ENCODE peak calls at places on chromosome 12, in eight cellular contexts. O, F, Q, P, T, W, A and Z are unnamed samples.

GRCh38 chr12:95498968-95499367 is 25.0 kb downstream of the METAP2 start:
- DNase-seq in O (no peak), F (no peak), Q (no peak), P (no peak), T (no peak), W (no peak), A (no peak), Z (no peak)

GRCh38 chr12:49131973-49132461 is 822 bp upstream of the TUBA1B start:
- DNase-seq in O (no peak), F (no peak), Q (no peak), P (no peak), T (no peak), W (peak), A (peak), Z (peak)

GRCh38 chr12:53974084-53975018 is at the start of gene HOTAIR:
- DNase-seq in O (no peak), F (peak), Q (peak), P (peak), T (no peak), W (no peak), A (no peak), Z (no peak)

GRCh38 chr12:101697930-101698781 is 716 bp downstream of the CHPT1 start:
- DNase-seq in O (peak), F (peak), Q (no peak), P (peak), T (peak), W (peak), A (no peak), Z (peak)

GRCh38 chr12:122847516-122847836 is 12.2 kb downstream of the HIP1R start:
- DNase-seq in O (no peak), F (no peak), Q (no peak), P (no peak), T (no peak), W (no peak), A (no peak), Z (no peak)

GRCh38 chr12:118874698-118875548 is 106.4 kb upstream of the SRRM4 start:
- DNase-seq in O (no peak), F (no peak), Q (no peak), P (no peak), T (no peak), W (no peak), A (no peak), Z (no peak)

GRCh38 chr12:72273851-72274284 is 1.7 kb downstream of the TRHDE start:
- DNase-seq in O (no peak), F (peak), Q (no peak), P (no peak), T (no peak), W (no peak), A (no peak), Z (no peak)

GRCh38 chr12:120902846-120903381 is 1.2 kb downstream of the SPPL3 start:
- DNase-seq in O (no peak), F (no peak), Q (peak), P (no peak), T (no peak), W (no peak), A (no peak), Z (no peak)

GRCh38 chr12:43776498-43776897 is 17.7 kb downstream of the IRAK4 start:
- DNase-seq in O (no peak), F (no peak), Q (peak), P (peak), T (no peak), W (peak), A (no peak), Z (peak)

GRCh38 chr12:66584673-66585072 is 94.2 kb downstream of the GRIP1 start:
- DNase-seq in O (no peak), F (no peak), Q (no peak), P (peak), T (no peak), W (no peak), A (no peak), Z (no peak)

GRCh38 chr12:3576891-3577290 is 85.9 kb downstream of the PRMT8 start:
- DNase-seq in O (no peak), F (no peak), Q (no peak), P (no peak), T (no peak), W (no peak), A (no peak), Z (no peak)

GRCh38 chr12:110741795-110742717 is 635 bp downstream of the PPP1CC start:
- DNase-seq in O (peak), F (no peak), Q (peak), P (peak), T (peak), W (peak), A (peak), Z (no peak)

GRCh38 chr12:93140309-93140708 is 211.2 kb upstream of the EEA1 start:
- DNase-seq in O (no peak), F (no peak), Q (no peak), P (no peak), T (no peak), W (no peak), A (no peak), Z (no peak)

GRCh38 chr12:128662106-128662505 is 161.7 kb downstream of the SLC15A4 start:
- DNase-seq in O (no peak), F (no peak), Q (no peak), P (no peak), T (no peak), W (no peak), A (no peak), Z (no peak)

GRCh38 chr12:114405199-114405448 is 820 bp downstream of the TBX5 start:
- DNase-seq in O (no peak), F (no peak), Q (no peak), P (no peak), T (no peak), W (no peak), A (no peak), Z (no peak)

GRCh38 chr12:45535610-45536180 is 193.8 kb upstream of the ARID2 start:
- DNase-seq in O (no peak), F (no peak), Q (no peak), P (no peak), T (no peak), W (no peak), A (no peak), Z (no peak)

GRCh38 chr12:104230704-104231103 is 15.1 kb downstream of the TXNRD1 start:
- DNase-seq in O (no peak), F (no peak), Q (no peak), P (no peak), T (no peak), W (no peak), A (no peak), Z (no peak)

GRCh38 chr12:20628388-20628787 is 66.7 kb upstream of the SLCO1C1 start:
- DNase-seq in O (no peak), F (no peak), Q (no peak), P (peak), T (no peak), W (no peak), A (no peak), Z (no peak)

GRCh38 chr12:77124767-77125166 is 59.4 kb upstream of the E2F7 start:
- DNase-seq in O (no peak), F (no peak), Q (no peak), P (no peak), T (no peak), W (no peak), A (no peak), Z (no peak)

GRCh38 chr12:45336762-45337596 is 121.1 kb downstream of the ANO6 start:
- DNase-seq in O (no peak), F (no peak), Q (no peak), P (peak), T (no peak), W (no peak), A (no peak), Z (no peak)

GRCh38 chr12:110312581-110313360 is 31.7 kb downstream of the ATP2A2 start:
- DNase-seq in O (no peak), F (no peak), Q (no peak), P (peak), T (no peak), W (no peak), A (no peak), Z (no peak)

GRCh38 chr12:123043536-123044001 is 63.1 kb downstream of the ARL6IP4 start:
- DNase-seq in O (peak), F (peak), Q (peak), P (peak), T (peak), W (peak), A (peak), Z (peak)

GRCh38 chr12:52819021-52819420 is 5.1 kb upstream of the KRT4 start:
- DNase-seq in O (no peak), F (no peak), Q (no peak), P (no peak), T (no peak), W (no peak), A (no peak), Z (no peak)

GRCh38 chr12:131990066-131990979 is 40.6 kb downstream of the EP400 start:
- DNase-seq in O (no peak), F (no peak), Q (no peak), P (no peak), T (no peak), W (no peak), A (no peak), Z (no peak)

GRCh38 chr12:48291511-48291910 is 59.2 kb downstream of the ZNF641 start:
- DNase-seq in O (no peak), F (no peak), Q (no peak), P (no peak), T (no peak), W (no peak), A (no peak), Z (no peak)

GRCh38 chr12:119461815-119462214 is 127.3 kb downstream of the CCDC60 start:
- DNase-seq in O (no peak), F (no peak), Q (no peak), P (no peak), T (no peak), W (no peak), A (no peak), Z (no peak)

GRCh38 chr12:62256408-62257079 is 3.7 kb upstream of the USP15 start:
- DNase-seq in O (no peak), F (no peak), Q (no peak), P (no peak), T (no peak), W (no peak), A (no peak), Z (no peak)

GRCh38 chr12:10574307-10574706 is 39.1 kb downstream of the MAGOHB start:
- DNase-seq in O (no peak), F (no peak), Q (no peak), P (no peak), T (no peak), W (no peak), A (no peak), Z (no peak)

GRCh38 chr12:83106873-83107272 is 420.2 kb downstream of the TMTC2 start:
- DNase-seq in O (no peak), F (no peak), Q (no peak), P (peak), T (no peak), W (no peak), A (no peak), Z (no peak)

GRCh38 chr12:101594700-101595099 is at the start of gene MYBPC1:
- DNase-seq in O (no peak), F (no peak), Q (no peak), P (no peak), T (no peak), W (no peak), A (no peak), Z (no peak)

GRCh38 chr12:57143454-57143853 is 4.0 kb downstream of the LRP1-AS start:
- DNase-seq in O (no peak), F (no peak), Q (peak), P (no peak), T (no peak), W (no peak), A (peak), Z (no peak)
- H3K27ac ChIP-seq in O (peak), F (no peak), Q (no peak), P (no peak), T (no peak), W (peak), A (no peak), Z (no peak)

DNA sequence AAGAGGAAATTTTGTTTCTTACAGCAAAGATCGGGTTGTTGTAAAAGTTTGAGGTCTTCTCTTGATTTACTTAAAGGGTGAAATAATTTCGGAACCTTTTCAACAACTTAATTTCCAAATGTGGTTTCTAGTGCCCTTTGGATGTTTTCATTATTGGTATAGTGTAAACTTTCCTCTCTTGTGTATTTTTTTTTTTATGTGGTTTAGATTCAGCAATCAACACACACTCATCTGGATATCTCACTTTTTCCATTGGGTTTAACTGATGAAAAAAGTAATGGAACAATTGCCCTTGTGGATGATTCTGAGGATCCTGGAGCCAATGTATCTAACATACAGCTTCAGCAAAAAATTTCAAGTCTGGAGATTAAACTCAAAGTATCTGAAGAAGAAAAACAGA is 116.3 kb downstream of the CCDC91 start:
- DNase-seq in O (no peak), F (no peak), Q (no peak), P (no peak), T (no peak), W (no peak), A (no peak), Z (no peak)
- H3K4me3 ChIP-seq in O (no peak), F (no peak), Q (no peak), P (no peak), T (no peak), W (no peak), A (no peak), Z (no peak)

GRCh38 chr12:64611430-64612286 is 1.4 kb downstream of the RASSF3 start:
- DNase-seq in O (peak), F (peak), Q (peak), P (no peak), T (peak), W (peak), A (no peak), Z (peak)

GRCh38 chr12:64618953-64619590 is 8.8 kb downstream of the RASSF3 start:
- DNase-seq in O (no peak), F (no peak), Q (no peak), P (no peak), T (no peak), W (no peak), A (no peak), Z (no peak)

GRCh38 chr12:64612843-64613242 is 2.5 kb downstream of the RASSF3 start:
- DNase-seq in O (no peak), F (no peak), Q (no peak), P (no peak), T (no peak), W (no peak), A (no peak), Z (no peak)

GRCh38 chr12:64621257-64621942 is 11.1 kb downstream of the RASSF3 start:
- DNase-seq in O (no peak), F (no peak), Q (no peak), P (no peak), T (no peak), W (no peak), A (no peak), Z (no peak)

GRCh38 chr12:64616221-64616620 is 5.9 kb downstream of the RASSF3 start:
- DNase-seq in O (no peak), F (no peak), Q (no peak), P (no peak), T (no peak), W (no peak), A (no peak), Z (no peak)
- H3K27ac ChIP-seq in O (peak), F (peak), Q (no peak), P (no peak), T (no peak), W (peak), A (no peak), Z (peak)

GRCh38 chr12:108690191-108690518 is 41.2 kb downstream of the CORO1C start:
- DNase-seq in O (no peak), F (no peak), Q (no peak), P (no peak), T (no peak), W (no peak), A (no peak), Z (no peak)
- H3K4me3 ChIP-seq in O (no peak), F (no peak), Q (no peak), P (no peak), T (no peak), W (no peak), A (peak), Z (no peak)

GRCh38 chr12:9331218-9331626 is 123.0 kb upstream of the PZP start:
- DNase-seq in O (peak), F (peak), Q (peak), P (peak), T (peak), W (peak), A (peak), Z (peak)
- H3K27ac ChIP-seq in O (no peak), F (no peak), Q (no peak), P (no peak), T (no peak), W (no peak), A (no peak), Z (no peak)

GRCh38 chr12:79938843-79939242 is 3.9 kb upstream of the PPP1R12A start:
- DNase-seq in O (no peak), F (no peak), Q (no peak), P (no peak), T (no peak), W (no peak), A (no peak), Z (no peak)

GRCh38 chr12:79934309-79935020 is 432 bp downstream of the PPP1R12A start:
- DNase-seq in O (peak), F (peak), Q (peak), P (no peak), T (peak), W (peak), A (peak), Z (peak)

GRCh38 chr12:79935021-79935623 is at the start of gene PPP1R12A:
- DNase-seq in O (peak), F (peak), Q (peak), P (peak), T (peak), W (peak), A (peak), Z (peak)

GRCh38 chr12:79935624-79936040 is 735 bp upstream of the PPP1R12A start:
- DNase-seq in O (no peak), F (no peak), Q (no peak), P (no peak), T (no peak), W (peak), A (no peak), Z (no peak)

GRCh38 chr12:79936670-79937069 is 1.8 kb upstream of the PPP1R12A start:
- DNase-seq in O (no peak), F (no peak), Q (no peak), P (no peak), T (no peak), W (no peak), A (no peak), Z (no peak)
- H3K4me3 ChIP-seq in O (peak), F (no peak), Q (no peak), P (peak), T (no peak), W (no peak), A (peak), Z (no peak)

GRCh38 chr12:473198-473597 is 13.5 kb downstream of the B4GALNT3 start:
- DNase-seq in O (no peak), F (no peak), Q (no peak), P (no peak), T (no peak), W (no peak), A (no peak), Z (no peak)
- H3K27ac ChIP-seq in O (no peak), F (no peak), Q (no peak), P (no peak), T (no peak), W (no peak), A (no peak), Z (no peak)

GRCh38 chr12:116662612-116663144 is 75.2 kb downstream of the SPRING1 start:
- DNase-seq in O (no peak), F (no peak), Q (no peak), P (no peak), T (no peak), W (no peak), A (no peak), Z (no peak)
- H3K4me3 ChIP-seq in O (no peak), F (no peak), Q (no peak), P (no peak), T (no peak), W (no peak), A (no peak), Z (no peak)

DNA sequence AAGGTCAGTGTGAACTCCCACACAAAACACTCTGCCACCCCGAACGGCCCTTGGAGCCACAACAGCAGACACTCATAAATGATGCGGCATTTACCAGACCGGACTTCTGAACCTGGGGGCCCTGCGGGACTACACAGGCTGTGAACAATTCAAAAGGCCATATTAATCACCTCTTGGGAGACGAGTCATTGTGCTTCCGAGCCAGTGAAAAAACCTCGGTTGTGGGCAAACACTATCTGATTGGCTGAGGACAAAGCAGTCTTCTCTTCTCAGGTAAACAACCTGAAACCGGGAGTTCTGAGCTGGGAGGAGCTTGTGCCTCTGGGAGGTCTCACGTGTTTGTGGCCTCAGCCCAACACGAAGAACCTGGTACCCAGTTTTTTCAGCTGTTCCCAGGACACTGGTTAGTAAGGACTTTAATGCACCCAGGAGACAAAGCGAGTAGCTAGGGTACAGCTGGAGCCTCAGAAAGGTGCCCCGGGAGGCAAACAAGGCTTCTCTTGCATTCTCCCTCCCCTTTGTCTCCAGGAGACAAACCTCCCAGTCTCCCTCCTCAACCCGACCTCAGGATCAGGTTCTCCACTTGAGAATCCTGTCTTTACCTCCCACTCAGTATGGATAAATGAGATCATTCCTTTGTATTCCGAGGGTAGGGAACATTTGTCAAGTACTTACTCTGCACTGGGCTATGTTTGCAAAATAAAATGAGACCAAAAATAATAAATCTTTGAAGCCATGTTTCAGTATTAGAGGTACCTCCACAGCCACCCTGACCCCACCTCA is 35.2 kb downstream of the VWF start:
- DNase-seq in O (no peak), F (no peak), Q (no peak), P (peak), T (no peak), W (no peak), A (no peak), Z (peak)
- H3K27ac ChIP-seq in O (no peak), F (peak), Q (no peak), P (no peak), T (no peak), W (peak), A (no peak), Z (peak)

GRCh38 chr12:116559080-116559329 is 176 bp upstream of the MAP1LC3B2 start:
- DNase-seq in O (no peak), F (no peak), Q (no peak), P (no peak), T (no peak), W (no peak), A (no peak), Z (no peak)

GRCh38 chr12:116558280-116559079 is 701 bp upstream of the MAP1LC3B2 start:
- DNase-seq in O (no peak), F (no peak), Q (no peak), P (no peak), T (no peak), W (no peak), A (peak), Z (no peak)

GRCh38 chr12:116556964-116557706 is 2.0 kb upstream of the MAP1LC3B2 start:
- DNase-seq in O (no peak), F (no peak), Q (no peak), P (no peak), T (no peak), W (no peak), A (no peak), Z (no peak)

GRCh38 chr12:116561181-116561821 is 2.1 kb downstream of the MAP1LC3B2 start:
- DNase-seq in O (no peak), F (no peak), Q (no peak), P (no peak), T (no peak), W (no peak), A (no peak), Z (no peak)

DNA sequence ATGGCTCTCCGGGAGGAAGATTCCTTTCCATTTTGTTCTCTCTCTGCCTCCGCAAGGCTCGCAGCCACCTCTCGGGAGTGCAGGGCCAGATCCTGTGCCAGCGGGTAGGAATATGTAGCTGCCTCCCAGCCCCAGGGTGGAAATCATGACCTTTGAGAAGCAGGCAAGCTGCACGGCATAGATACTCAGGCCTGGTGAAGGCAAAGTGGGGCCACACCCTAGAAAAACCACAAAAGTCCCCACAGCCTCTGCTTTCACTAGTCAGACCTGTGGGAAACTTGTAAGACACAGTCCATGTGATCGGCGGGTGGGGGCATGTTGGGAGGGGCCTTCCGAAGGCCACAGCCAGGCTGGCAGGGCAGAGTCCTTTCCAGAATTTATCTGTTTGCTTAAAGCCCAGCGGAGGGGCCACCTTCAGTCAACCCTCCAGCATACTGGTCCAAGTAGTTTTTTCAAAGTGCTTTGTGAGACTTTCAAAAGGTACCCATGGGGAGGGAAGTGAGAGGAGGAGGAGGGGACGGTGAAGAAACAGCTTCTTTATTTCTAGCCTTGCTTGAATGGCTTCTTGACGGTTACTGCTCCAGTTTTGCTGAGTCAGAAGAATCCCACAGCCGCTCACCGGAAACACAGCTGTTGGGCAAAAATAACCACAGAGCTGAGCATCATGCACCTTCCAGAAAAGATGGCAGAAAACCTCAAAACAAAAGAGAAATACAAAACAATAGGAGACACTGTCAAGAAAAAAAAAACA is at the start of gene MAP1LC3B2:
- DNase-seq in O (peak), F (peak), Q (peak), P (peak), T (peak), W (peak), A (peak), Z (peak)
- H3K4me3 ChIP-seq in O (peak), F (no peak), Q (peak), P (no peak), T (peak), W (no peak), A (peak), Z (no peak)